ENCODE peak calls at places on chromosomes 16 and 17, in six cellular contexts. S is adrenal gland, N is esophagus muscularis mucosa, M is left ventricle myocardium inferior, Q is T-helper 1 cell, X is NCI-H2107. O is an unnamed sample.

GRCh38 chr17:83058478-83059167 is 20.8 kb upstream of the METRNL start:
- DNase-seq in S (peak), N (no peak), M (no peak), Q (no peak), X (no peak), O (no peak)

GRCh38 chr16:89522287-89522686 is 14.1 kb downstream of the SPG7 start:
- DNase-seq in S (no peak), N (no peak), M (no peak), Q (no peak), X (no peak), O (no peak)

GRCh38 chr17:34623856-34624766 is 44.7 kb downstream of the TMEM132E start:
- DNase-seq in S (no peak), N (no peak), M (no peak), Q (no peak), X (no peak), O (no peak)

GRCh38 chr16:83967838-83968482 is at the start of gene NECAB2:
- DNase-seq in S (no peak), N (no peak), M (peak), Q (no peak), X (peak), O (no peak)

GRCh38 chr16:24775455-24775854 is 46.0 kb downstream of the TNRC6A start:
- DNase-seq in S (no peak), N (no peak), M (no peak), Q (no peak), X (no peak), O (no peak)

GRCh38 chr16:47916266-47916665 is 239.5 kb downstream of the ABCC12 start:
- DNase-seq in S (no peak), N (no peak), M (no peak), Q (no peak), X (no peak), O (no peak)

GRCh38 chr17:28599311-28600184 is 723 bp upstream of the SPAG5 start:
- DNase-seq in S (peak), N (no peak), M (peak), Q (peak), X (peak), O (no peak)

GRCh38 chr17:81682565-81683207 is 911 bp downstream of the ARL16 start:
- DNase-seq in S (no peak), N (no peak), M (no peak), Q (no peak), X (no peak), O (no peak)

GRCh38 chr16:49855280-49855821 is 561 bp downstream of the ZNF423 start:
- DNase-seq in S (peak), N (no peak), M (peak), Q (no peak), X (no peak), O (no peak)

GRCh38 chr17:82114447-82114846 is 16.4 kb upstream of the FASN start:
- DNase-seq in S (no peak), N (no peak), M (no peak), Q (no peak), X (no peak), O (no peak)

GRCh38 chr17:40068917-40069750 is 6.4 kb downstream of the THRA start:
- DNase-seq in S (peak), N (peak), M (peak), Q (peak), X (peak), O (no peak)

GRCh38 chr17:74981979-74982662 is 5.3 kb upstream of the CDR2L start:
- DNase-seq in S (peak), N (no peak), M (peak), Q (peak), X (peak), O (no peak)

GRCh38 chr16:80719573-80719972 is 84.8 kb downstream of the CDYL2 start:
- DNase-seq in S (no peak), N (no peak), M (no peak), Q (no peak), X (no peak), O (no peak)

GRCh38 chr16:11135167-11135973 is 120.6 kb downstream of the SOCS1 start:
- DNase-seq in S (no peak), N (no peak), M (no peak), Q (no peak), X (no peak), O (no peak)

GRCh38 chr17:11719203-11719602 is 120.9 kb downstream of the DNAH9 start:
- DNase-seq in S (no peak), N (peak), M (no peak), Q (no peak), X (no peak), O (no peak)

GRCh38 chr17:28741358-28742349 is 2.2 kb upstream of the TRAF4 start:
- DNase-seq in S (no peak), N (no peak), M (no peak), Q (no peak), X (no peak), O (no peak)

O was measured in vagina.